ENCODE peak calls at places on chromosomes 3 and 15, in seven cellular contexts. X, A, P, Z, S, J and N are unnamed samples.

GRCh38 chr15:59457103-59457502 is 19.1 kb downstream of the FAM81A start:
- DNase-seq in J (no peak), Z (no peak), X (no peak), S (no peak), P (no peak), A (no peak), N (no peak)

GRCh38 chr3:31035681-31036080 is 141.2 kb upstream of the GADL1 start:
- DNase-seq in P (peak; percentile 18), A (no peak), X (no peak), J (no peak), Z (no peak), S (no peak), N (no peak)

GRCh38 chr3:128505771-128506170 is 12.8 kb upstream of the GATA2 start:
- DNase-seq in S (no peak), Z (no peak), P (no peak), A (no peak), X (no peak), J (peak; percentile 31), N (no peak)

GRCh38 chr15:58146734-58147133 is 8.6 kb downstream of the AQP9 start:
- DNase-seq in S (no peak), P (no peak), Z (no peak), X (no peak), A (no peak), J (peak; percentile 7), N (no peak)

GRCh38 chr3:127541320-127541719 is 49.2 kb downstream of the TPRA1 start:
- DNase-seq in Z (no peak), X (no peak), A (no peak), P (no peak), J (no peak), S (no peak), N (no peak)

GRCh38 chr3:101521251-101521701 is 8.3 kb upstream of the SENP7 start:
- DNase-seq in X (no peak), S (no peak), Z (no peak), A (no peak), P (no peak), J (no peak), N (no peak)

GRCh38 chr3:12751548-12751947 is 7.5 kb downstream of the TMEM40 start:
- DNase-seq in X (no peak), J (peak; percentile 28), A (no peak), P (peak; percentile 31), Z (no peak), S (no peak), N (peak; percentile 72)

GRCh38 chr3:157127831-157128767 is 31.8 kb downstream of the CCNL1 start:
- DNase-seq in Z (peak; percentile 73), A (peak; percentile 46), X (no peak), P (peak; percentile 89), J (peak; percentile 69), S (peak; percentile 65), N (peak; percentile 84)

GRCh38 chr3:45151100-45151499 is 4.9 kb upstream of the CDCP1 start:
- DNase-seq in S (no peak), Z (no peak), A (no peak), J (no peak), X (no peak), P (no peak), N (no peak)

GRCh38 chr3:154783053-154784037 is 296.8 kb upstream of the MME start:
- DNase-seq in J (no peak), P (no peak), S (no peak), A (no peak), Z (no peak), X (no peak), N (no peak)

GRCh38 chr3:151468284-151468917 is 7.5 kb upstream of the IGSF10 start:
- DNase-seq in S (peak; percentile 66), P (peak; percentile 62), A (no peak), X (peak; percentile 28), Z (peak; percentile 78), J (peak; percentile 74), N (peak; percentile 48)

DNA sequence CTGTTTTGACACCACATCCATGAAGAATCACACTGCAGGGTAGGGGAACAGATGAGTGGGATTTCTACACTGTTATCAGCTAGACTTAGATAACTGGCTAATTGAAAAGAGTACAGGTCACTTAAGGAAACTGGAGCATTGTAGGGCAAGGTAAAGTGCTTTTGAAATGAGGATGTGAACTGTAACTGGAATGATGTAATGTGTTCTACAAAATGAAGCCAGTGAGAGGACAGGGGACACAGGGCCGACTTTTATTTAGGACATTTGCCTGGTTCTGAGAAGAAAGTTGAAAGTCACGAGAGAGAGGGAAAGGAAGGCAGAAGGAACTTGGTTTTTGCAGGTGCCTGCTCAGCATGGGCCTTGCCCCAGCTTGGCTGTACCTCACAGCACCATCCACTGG is 50.5 kb downstream of the IGF1R start:
- DNase-seq in S (no peak), J (no peak), Z (no peak), X (no peak), A (no peak), P (no peak), N (no peak)
- TF ChIP-seq CTCF in S (no peak), J (no peak), Z (no peak), X (no peak), A (no peak), P (no peak), N (no peak)

GRCh38 chr3:173275740-173276139 is 121.8 kb upstream of the NLGN1 start:
- DNase-seq in J (peak; percentile 14), S (peak; percentile 17), Z (no peak), A (no peak), P (no peak), X (no peak), N (no peak)
- TF ChIP-seq CTCF in J (no peak), S (no peak), Z (no peak), A (no peak), P (no peak), X (no peak), N (no peak)

GRCh38 chr3:57078366-57079220 is 18.1 kb downstream of the SPATA12 start:
- DNase-seq in S (peak; percentile 72), Z (peak; percentile 77), J (peak; percentile 22), X (peak; percentile 47), P (peak; percentile 16), A (peak; percentile 58), N (no peak)
- TF ChIP-seq CTCF in S (no peak), Z (no peak), J (peak; percentile 22), X (peak; percentile 29), P (no peak), A (no peak), N (peak; percentile 10)

GRCh38 chr3:81349941-81350340 is 411.5 kb downstream of the GBE1 start:
- DNase-seq in J (no peak), P (no peak), Z (no peak), X (no peak), A (no peak), S (no peak), N (no peak)

DNA sequence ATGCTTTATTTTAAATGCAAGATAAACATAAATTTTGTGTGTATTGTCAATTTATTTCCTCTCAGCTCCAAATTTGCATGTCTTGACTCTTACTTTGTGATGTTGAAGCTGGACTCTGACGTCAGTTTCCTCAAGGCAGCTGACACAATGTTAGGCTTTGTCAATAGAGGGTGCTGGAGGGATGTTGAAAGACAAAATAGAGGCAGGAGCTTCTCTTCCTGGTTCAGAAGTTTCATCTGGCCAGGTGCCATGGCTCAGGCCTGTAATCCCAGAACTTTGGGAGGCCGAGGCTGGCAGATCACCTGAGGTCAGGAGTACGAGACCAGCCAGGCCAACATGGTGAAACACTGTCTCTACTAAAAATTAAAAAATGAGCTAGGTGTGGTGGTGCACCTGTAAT is 408.6 kb downstream of the GBE1 start:
- DNase-seq in Z (peak; percentile 64), A (no peak), S (no peak), X (no peak), J (peak; percentile 62), P (peak; percentile 8), N (peak; percentile 50)
- TF ChIP-seq CTCF in Z (no peak), A (no peak), S (peak; percentile 21), X (peak; percentile 10), J (no peak), P (no peak), N (peak; percentile 47)

GRCh38 chr15:80695911-80696651 is 971 bp downstream of the ABHD17C start:
- DNase-seq in J (peak; percentile 64), X (no peak), Z (peak; percentile 81), A (peak; percentile 41), S (no peak), P (no peak), N (peak; percentile 3)
- TF ChIP-seq CTCF in J (peak; percentile 40), X (peak; percentile 18), Z (peak; percentile 59), A (no peak), S (no peak), P (peak; percentile 29), N (peak; percentile 55)

GRCh38 chr15:74807302-74807701 is 5.3 kb upstream of the LMAN1L start:
- DNase-seq in J (no peak), X (no peak), P (peak; percentile 28), S (no peak), Z (no peak), A (no peak), N (no peak)

GRCh38 chr15:74809951-74810350 is 2.7 kb upstream of the LMAN1L start:
- DNase-seq in P (peak; percentile 40), X (no peak), S (no peak), J (no peak), Z (no peak), A (no peak), N (peak; percentile 13)

GRCh38 chr15:74809242-74809641 is 3.4 kb upstream of the LMAN1L start:
- DNase-seq in P (no peak), X (no peak), A (no peak), Z (no peak), S (no peak), J (no peak), N (no peak)

GRCh38 chr15:74808073-74808839 is 4.4 kb upstream of the LMAN1L start:
- DNase-seq in J (no peak), P (peak; percentile 15), A (peak; percentile 69), Z (no peak), S (no peak), X (no peak), N (no peak)

GRCh38 chr15:74808840-74809229 is 3.8 kb upstream of the LMAN1L start:
- DNase-seq in S (no peak), Z (no peak), X (no peak), A (no peak), J (no peak), P (no peak), N (no peak)
- TF ChIP-seq CTCF in S (no peak), Z (no peak), X (no peak), A (no peak), J (no peak), P (no peak), N (peak; percentile 20)